ENCODE peak calls at places on chromosomes 11 and 22, in seven cellular contexts. I is suprapubic skin, K is bronchial epithelial cell, L is IMR-90, R is GM23248, M is K562, Z is thyroid gland. U is an unnamed sample.

GRCh38 chr11:95883381-95883780 is 40.5 kb downstream of the MTMR2 start:
- DNase-seq in K (no peak), R (no peak), L (no peak), Z (no peak), I (no peak), M (no peak), U (no peak)

GRCh38 chr11:11261629-11262028 is 91.4 kb downstream of the CSNK2A3 start:
- DNase-seq in I (no peak), Z (no peak), K (no peak), L (no peak), R (no peak), M (no peak), U (no peak)

GRCh38 chr11:126790550-126790981 is 210.0 kb downstream of the KIRREL3 start:
- DNase-seq in K (peak; percentile 1), L (peak; percentile 98), M (no peak), R (peak; percentile 97), Z (no peak), I (no peak), U (no peak)

GRCh38 chr11:63503492-63503891 is 2.4 kb upstream of the LGALS12 start:
- DNase-seq in I (no peak), R (no peak), L (no peak), M (no peak), K (no peak), Z (no peak), U (no peak)

GRCh38 chr11:20105427-20105826 is 54.8 kb downstream of the DBX1 start:
- DNase-seq in R (no peak), Z (no peak), L (no peak), K (no peak), I (no peak), M (no peak), U (no peak)

GRCh38 chr11:102111011-102111786 is 952 bp downstream of the YAP1 start:
- DNase-seq in L (peak; percentile 81), K (peak; percentile 58), M (no peak), Z (peak; percentile 90), R (peak; percentile 89), I (peak; percentile 88), U (no peak)

GRCh38 chr11:121763526-121763925 is 310.8 kb upstream of the SORL1-AS1 start:
- DNase-seq in K (no peak), L (no peak), R (no peak), M (no peak), I (no peak), Z (no peak), U (peak; percentile 41)

GRCh38 chr11:20278727-20279126 is 84.8 kb upstream of the HTATIP2 start:
- DNase-seq in I (no peak), Z (no peak), R (peak; percentile 1), K (no peak), M (no peak), L (no peak), U (no peak)

GRCh38 chr11:102171101-102171500 is 60.9 kb downstream of the YAP1 start:
- DNase-seq in M (no peak), I (no peak), K (peak; percentile 79), R (peak; percentile 74), Z (no peak), L (peak; percentile 85), U (no peak)

GRCh38 chr11:71395774-71396173 is 52.4 kb downstream of the DHCR7 start:
- DNase-seq in Z (no peak), R (no peak), I (no peak), K (no peak), M (no peak), L (no peak), U (no peak)

GRCh38 chr22:37218771-37219411 is 6.6 kb upstream of the SSTR3 start:
- DNase-seq in R (no peak), I (no peak), Z (no peak), K (no peak), L (no peak), M (no peak), U (peak; percentile 97)

GRCh38 chr11:67032830-67033555 is 10.1 kb downstream of the SYT12 start:
- DNase-seq in I (no peak), K (peak; percentile 70), L (peak; percentile 94), Z (no peak), R (peak; percentile 95), M (no peak), U (no peak)
- H3K4me3 ChIP-seq in I (no peak overlapping the region), K (no peak overlapping the region), L (no peak overlapping the region), Z (no peak overlapping the region), R (peak overlapping the region; percentile 23), M (no peak overlapping the region), U (no peak overlapping the region)

GRCh38 chr11:110093407-110094297 is 460 bp downstream of the ZC3H12C start:
- DNase-seq in L (peak; percentile 51), I (peak; percentile 82), Z (peak; percentile 67), K (no peak), R (peak; percentile 82), M (peak; percentile 25), U (no peak)
- H3K4me3 ChIP-seq in L (peak overlapping the region; percentile 76), I (peak overlapping the region; percentile 90), Z (peak overlapping the region; percentile 69), K (peak overlapping the region; percentile 82), R (peak overlapping the region; percentile 82), M (peak overlapping the region; percentile 62), U (peak overlapping the region; percentile 98)

DNA sequence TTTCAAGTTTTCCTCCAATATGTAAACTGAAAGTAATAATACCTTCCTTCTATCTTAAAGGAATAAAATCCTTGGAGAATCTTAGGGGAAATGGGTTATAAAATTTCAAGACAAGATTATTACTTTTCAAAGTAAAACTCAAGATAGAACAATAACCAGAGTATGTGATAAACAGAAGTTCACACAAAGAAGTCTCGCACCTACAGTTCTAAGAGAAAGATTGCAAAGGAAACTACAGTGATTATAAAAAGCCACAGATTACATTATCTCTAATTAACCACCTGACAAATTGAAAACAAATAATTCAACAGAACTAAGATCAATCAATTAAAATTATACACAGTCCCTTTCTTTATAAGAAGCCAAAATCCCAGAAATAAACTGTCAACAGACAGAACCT is 34.0 kb downstream of the AMBRA1 start:
- DNase-seq in K (no peak), Z (no peak), M (no peak), L (no peak), R (no peak), I (no peak), U (no peak)
- H3K4me3 ChIP-seq in K (no peak overlapping the region), Z (no peak overlapping the region), M (peak overlapping the region; percentile 20), L (no peak overlapping the region), R (peak overlapping the region; percentile 73), I (peak overlapping the region; percentile 41), U (no peak overlapping the region)

GRCh38 chr22:25404556-25404922 is 159.9 kb upstream of the GRK3 start:
- DNase-seq in L (no peak), M (peak; percentile 24), K (no peak), Z (no peak), R (peak; percentile 62), I (no peak), U (no peak)

GRCh38 chr22:25403752-25404471 is 160.6 kb upstream of the GRK3 start:
- DNase-seq in I (no peak), L (peak; percentile 41), K (peak; percentile 15), M (peak; percentile 47), Z (peak; percentile 48), R (peak; percentile 72), U (no peak)

GRCh38 chr22:25402160-25402500 is 162.3 kb upstream of the GRK3 start:
- DNase-seq in R (no peak), K (no peak), M (no peak), I (no peak), L (no peak), Z (no peak), U (no peak)

GRCh38 chr22:25402501-25403283 is 161.8 kb upstream of the GRK3 start:
- DNase-seq in R (peak; percentile 51), Z (peak; percentile 82), K (peak; percentile 40), M (no peak), L (peak; percentile 59), I (no peak), U (no peak)

GRCh38 chr22:25403284-25403606 is 161.2 kb upstream of the GRK3 start:
- DNase-seq in K (no peak), I (no peak), L (peak; percentile 10), M (no peak), Z (no peak), R (no peak), U (no peak)
- H3K4me3 ChIP-seq in K (peak overlapping the region; percentile 4), I (peak overlapping the region; percentile 63), L (peak overlapping the region; percentile 1), M (peak overlapping the region; percentile 71), Z (peak overlapping the region; percentile 62), R (peak overlapping the region; percentile 86), U (peak overlapping the region; percentile 73)

GRCh38 chr11:64714664-64715063 is 8.3 kb downstream of the NRXN2 start:
- DNase-seq in I (no peak), M (no peak), K (no peak), Z (no peak), R (no peak), L (no peak), U (no peak)

GRCh38 chr11:64713781-64714363 is 9.1 kb downstream of the NRXN2 start:
- DNase-seq in M (no peak), I (no peak), K (no peak), R (no peak), L (no peak), Z (no peak), U (no peak)

GRCh38 chr11:64712430-64713030 is 10.5 kb downstream of the NRXN2 start:
- DNase-seq in K (no peak), L (no peak), Z (no peak), I (no peak), R (no peak), M (peak; percentile 82), U (no peak)

GRCh38 chr11:64711944-64712306 is 11.1 kb downstream of the NRXN2 start:
- DNase-seq in I (no peak), K (no peak), R (no peak), M (no peak), Z (no peak), L (no peak), U (no peak)

GRCh38 chr11:64713031-64713780 is 9.8 kb downstream of the NRXN2 start:
- DNase-seq in M (no peak), R (peak; percentile 56), K (peak; percentile 17), L (peak; percentile 37), I (no peak), Z (peak; percentile 63), U (no peak)
- H3K4me3 ChIP-seq in M (no peak overlapping the region), R (no peak overlapping the region), K (no peak overlapping the region), L (no peak overlapping the region), I (peak overlapping the region; percentile 29), Z (no peak overlapping the region), U (no peak overlapping the region)